ENCODE peak calls at places on chromosome 4, in six cellular contexts. I is sciatic nerve, H is cardiac muscle cell, Z is fibroblast of villous mesenchyme, A is astrocyte of the hippocampus, Q is HFFc6. B is an unnamed sample.
A peak's percentile ranks its signal among the peaks of the same experiment; 100 is the strongest.

GRCh38 chr4:172716291-172716690 is 452.3 kb upstream of the GALNT7 start:
- DNase-seq in I (no peak), H (no peak), Z (no peak), A (no peak), Q (no peak), B (no peak)

GRCh38 chr4:83074086-83074704 is 39.2 kb downstream of the COPS4 start:
- DNase-seq in I (no peak), H (peak; percentile 50), Z (peak; percentile 82), A (peak; percentile 82), Q (peak; percentile 81), B (no peak)

GRCh38 chr4:158484173-158484885 is 37.4 kb upstream of the RXFP1 start:
- DNase-seq in I (no peak), H (no peak), Z (peak; percentile 18), A (peak; percentile 9), Q (no peak), B (no peak)

GRCh38 chr4:94127707-94128328 is 79.8 kb upstream of the SMARCAD1 start:
- DNase-seq in I (no peak), H (peak; percentile 46), Z (peak; percentile 28), A (peak; percentile 47), Q (peak; percentile 3), B (no peak)

GRCh38 chr4:53476232-53477037 is 99.0 kb downstream of the FIP1L1 start:
- DNase-seq in I (no peak), H (no peak), Z (peak; percentile 97), A (peak; percentile 97), Q (peak; percentile 99), B (peak; percentile 73)

GRCh38 chr4:27048350-27049100 is 187.9 kb downstream of the STIM2 start:
- DNase-seq in I (no peak), H (peak; percentile 47), Z (peak; percentile 32), A (peak; percentile 41), Q (peak; percentile 38), B (no peak)

GRCh38 chr4:81095411-81095810 is 64.9 kb downstream of the BMP3 start:
- DNase-seq in I (no peak), H (no peak), Z (no peak), A (no peak), Q (no peak), B (no peak)

GRCh38 chr4:140884431-140885058 is 128.4 kb upstream of the TBC1D9 start:
- DNase-seq in I (no peak), H (peak; percentile 83), Z (peak; percentile 74), A (peak; percentile 80), Q (peak; percentile 69), B (no peak)

GRCh38 chr4:70183168-70183939 is 12.2 kb upstream of the ODAM start:
- DNase-seq in I (no peak), H (peak; percentile 80), Z (peak; percentile 29), A (peak; percentile 49), Q (no peak), B (no peak)

GRCh38 chr4:170229021-170229420 is 139.3 kb upstream of the AADAT start:
- DNase-seq in I (no peak), H (no peak), Z (no peak), A (no peak), Q (no peak), B (no peak)

B was measured in RWPE2.